ENCODE peak calls at places on chromosomes 1 and 21, in nine cellular contexts. One of them, this sample, is unnamed.

GRCh38 chr1:3404801-3405200 is 49.7 kb upstream of the ARHGEF16 start:
- DNase-seq in naive thymus-derived CD4-positive, alpha-beta T cell: no peak
- DNase-seq in astrocyte: no peak
- DNase-seq in CD8-positive, alpha-beta memory T cell: no peak
- DNase-seq in testis: no peak
- DNase-seq in Caco-2: no peak
- DNase-seq in effector memory CD4-positive, alpha-beta T cell: no peak
- DNase-seq in MM.1S: no peak
- DNase-seq in CD8-positive, alpha-beta T cell: no peak
- DNase-seq in this sample: no peak

GRCh38 chr1:166383635-166384346 is 217.0 kb upstream of the FAM78B start:
- DNase-seq in CD8-positive, alpha-beta memory T cell: no peak
- DNase-seq in Caco-2: no peak
- DNase-seq in testis: no peak
- DNase-seq in effector memory CD4-positive, alpha-beta T cell: no peak
- DNase-seq in astrocyte: no peak
- DNase-seq in MM.1S: no peak
- DNase-seq in naive thymus-derived CD4-positive, alpha-beta T cell: no peak
- DNase-seq in CD8-positive, alpha-beta T cell: no peak
- DNase-seq in this sample: no peak

GRCh38 chr21:43333301-43334062 is 93.4 kb downstream of the SIK1 start:
- DNase-seq in astrocyte: peak; percentile 90
- DNase-seq in effector memory CD4-positive, alpha-beta T cell: no peak
- DNase-seq in naive thymus-derived CD4-positive, alpha-beta T cell: no peak
- DNase-seq in CD8-positive, alpha-beta T cell: no peak
- DNase-seq in testis: peak; percentile 28
- DNase-seq in MM.1S: no peak
- DNase-seq in Caco-2: peak; percentile 91
- DNase-seq in CD8-positive, alpha-beta memory T cell: no peak
- DNase-seq in this sample: no peak

GRCh38 chr1:222618880-222619321 is 1.0 kb downstream of the MIA3 start:
- DNase-seq in testis: peak; percentile 42
- DNase-seq in Caco-2: peak; percentile 21
- DNase-seq in CD8-positive, alpha-beta T cell: no peak
- DNase-seq in MM.1S: no peak
- DNase-seq in effector memory CD4-positive, alpha-beta T cell: no peak
- DNase-seq in CD8-positive, alpha-beta memory T cell: no peak
- DNase-seq in astrocyte: peak; percentile 23
- DNase-seq in naive thymus-derived CD4-positive, alpha-beta T cell: no peak
- DNase-seq in this sample: no peak

GRCh38 chr21:29514652-29515247 is 216.0 kb downstream of the BACH1 start:
- DNase-seq in CD8-positive, alpha-beta memory T cell: no peak
- DNase-seq in astrocyte: no peak
- DNase-seq in Caco-2: no peak
- DNase-seq in CD8-positive, alpha-beta T cell: no peak
- DNase-seq in naive thymus-derived CD4-positive, alpha-beta T cell: no peak
- DNase-seq in effector memory CD4-positive, alpha-beta T cell: no peak
- DNase-seq in MM.1S: no peak
- DNase-seq in testis: no peak
- DNase-seq in this sample: no peak

GRCh38 chr1:210464519-210465039 is 135.9 kb downstream of the HHAT start:
- DNase-seq in CD8-positive, alpha-beta T cell: no peak
- DNase-seq in Caco-2: peak; percentile 43
- DNase-seq in astrocyte: peak; percentile 80
- DNase-seq in naive thymus-derived CD4-positive, alpha-beta T cell: no peak
- DNase-seq in MM.1S: no peak
- DNase-seq in effector memory CD4-positive, alpha-beta T cell: no peak
- DNase-seq in CD8-positive, alpha-beta memory T cell: no peak
- DNase-seq in testis: no peak
- DNase-seq in this sample: no peak

GRCh38 chr21:41397416-41397815 is 28.6 kb upstream of the MX1 start:
- DNase-seq in CD8-positive, alpha-beta memory T cell: no peak
- DNase-seq in MM.1S: no peak
- DNase-seq in testis: no peak
- DNase-seq in Caco-2: no peak
- DNase-seq in naive thymus-derived CD4-positive, alpha-beta T cell: no peak
- DNase-seq in effector memory CD4-positive, alpha-beta T cell: no peak
- DNase-seq in CD8-positive, alpha-beta T cell: no peak
- DNase-seq in astrocyte: no peak
- DNase-seq in this sample: no peak

GRCh38 chr21:15742694-15743093 is 12.9 kb downstream of the USP25 start:
- DNase-seq in CD8-positive, alpha-beta T cell: no peak
- DNase-seq in MM.1S: no peak
- DNase-seq in Caco-2: no peak
- DNase-seq in CD8-positive, alpha-beta memory T cell: no peak
- DNase-seq in astrocyte: no peak
- DNase-seq in effector memory CD4-positive, alpha-beta T cell: no peak
- DNase-seq in testis: no peak
- DNase-seq in naive thymus-derived CD4-positive, alpha-beta T cell: no peak
- DNase-seq in this sample: no peak

GRCh38 chr1:165364432-165365133 is 8.1 kb upstream of the LMX1A start:
- DNase-seq in testis: no peak
- DNase-seq in CD8-positive, alpha-beta memory T cell: no peak
- DNase-seq in astrocyte: no peak
- DNase-seq in MM.1S: no peak
- DNase-seq in naive thymus-derived CD4-positive, alpha-beta T cell: no peak
- DNase-seq in effector memory CD4-positive, alpha-beta T cell: no peak
- DNase-seq in Caco-2: no peak
- DNase-seq in CD8-positive, alpha-beta T cell: no peak
- DNase-seq in this sample: no peak

GRCh38 chr1:84704872-84705426 is 14.7 kb upstream of the SSX2IP start:
- DNase-seq in MM.1S: no peak
- DNase-seq in astrocyte: no peak
- DNase-seq in testis: no peak
- DNase-seq in Caco-2: no peak
- DNase-seq in CD8-positive, alpha-beta T cell: no peak
- DNase-seq in naive thymus-derived CD4-positive, alpha-beta T cell: no peak
- DNase-seq in CD8-positive, alpha-beta memory T cell: no peak
- DNase-seq in effector memory CD4-positive, alpha-beta T cell: no peak
- DNase-seq in this sample: no peak

GRCh38 chr1:9201421-9202239 is 32.9 kb upstream of the H6PD start:
- DNase-seq in MM.1S: no peak
- DNase-seq in effector memory CD4-positive, alpha-beta T cell: no peak
- DNase-seq in testis: peak; percentile 36
- DNase-seq in naive thymus-derived CD4-positive, alpha-beta T cell: no peak
- DNase-seq in astrocyte: peak; percentile 72
- DNase-seq in Caco-2: peak; percentile 15
- DNase-seq in CD8-positive, alpha-beta T cell: no peak
- DNase-seq in CD8-positive, alpha-beta memory T cell: no peak
- DNase-seq in this sample: no peak

GRCh38 chr1:9724706-9725476 is 73.4 kb downstream of the PIK3CD start:
- DNase-seq in MM.1S: peak; percentile 68
- DNase-seq in CD8-positive, alpha-beta T cell: peak; percentile 69
- DNase-seq in Caco-2: peak; percentile 60
- DNase-seq in naive thymus-derived CD4-positive, alpha-beta T cell: peak; percentile 61
- DNase-seq in testis: peak; percentile 65
- DNase-seq in effector memory CD4-positive, alpha-beta T cell: peak; percentile 59
- DNase-seq in CD8-positive, alpha-beta memory T cell: peak; percentile 59
- DNase-seq in astrocyte: no peak
- DNase-seq in this sample: peak; percentile 71

GRCh38 chr1:247113094-247113497 is 8.9 kb upstream of the ZNF669 start:
- DNase-seq in testis: no peak
- DNase-seq in CD8-positive, alpha-beta T cell: no peak
- DNase-seq in MM.1S: no peak
- DNase-seq in effector memory CD4-positive, alpha-beta T cell: no peak
- DNase-seq in CD8-positive, alpha-beta memory T cell: no peak
- DNase-seq in Caco-2: no peak
- DNase-seq in astrocyte: peak; percentile 43
- DNase-seq in naive thymus-derived CD4-positive, alpha-beta T cell: no peak
- DNase-seq in this sample: no peak

GRCh38 chr1:30407030-30407861 is 316.1 kb downstream of the MATN1 start:
- DNase-seq in CD8-positive, alpha-beta memory T cell: no peak
- DNase-seq in naive thymus-derived CD4-positive, alpha-beta T cell: no peak
- DNase-seq in CD8-positive, alpha-beta T cell: no peak
- DNase-seq in MM.1S: no peak
- DNase-seq in effector memory CD4-positive, alpha-beta T cell: no peak
- DNase-seq in testis: peak; percentile 6
- DNase-seq in Caco-2: no peak
- DNase-seq in astrocyte: peak; percentile 41
- DNase-seq in this sample: no peak

GRCh38 chr1:22313321-22313720 is 138.3 kb upstream of the ZBTB40 start:
- DNase-seq in CD8-positive, alpha-beta T cell: no peak
- DNase-seq in CD8-positive, alpha-beta memory T cell: no peak
- DNase-seq in Caco-2: no peak
- DNase-seq in astrocyte: no peak
- DNase-seq in MM.1S: no peak
- DNase-seq in testis: no peak
- DNase-seq in effector memory CD4-positive, alpha-beta T cell: no peak
- DNase-seq in naive thymus-derived CD4-positive, alpha-beta T cell: no peak
- DNase-seq in this sample: no peak

GRCh38 chr1:244052011-244052727 is 1.1 kb downstream of the ZBTB18 start:
- DNase-seq in naive thymus-derived CD4-positive, alpha-beta T cell: no peak
- DNase-seq in Caco-2: no peak
- DNase-seq in CD8-positive, alpha-beta memory T cell: no peak
- DNase-seq in CD8-positive, alpha-beta T cell: no peak
- DNase-seq in MM.1S: no peak
- DNase-seq in astrocyte: no peak
- DNase-seq in testis: no peak
- DNase-seq in effector memory CD4-positive, alpha-beta T cell: no peak
- DNase-seq in this sample: no peak

GRCh38 chr1:115308969-115309368 is 29.1 kb downstream of the NGF start:
- DNase-seq in astrocyte: no peak
- DNase-seq in CD8-positive, alpha-beta memory T cell: no peak
- DNase-seq in naive thymus-derived CD4-positive, alpha-beta T cell: no peak
- DNase-seq in Caco-2: no peak
- DNase-seq in MM.1S: no peak
- DNase-seq in CD8-positive, alpha-beta T cell: no peak
- DNase-seq in testis: no peak
- DNase-seq in effector memory CD4-positive, alpha-beta T cell: no peak
- DNase-seq in this sample: no peak

GRCh38 chr1:16111771-16112557 is 38.5 kb upstream of the FAM131C start:
- DNase-seq in effector memory CD4-positive, alpha-beta T cell: no peak
- DNase-seq in testis: peak; percentile 75
- DNase-seq in naive thymus-derived CD4-positive, alpha-beta T cell: no peak
- DNase-seq in Caco-2: no peak
- DNase-seq in astrocyte: peak; percentile 95
- DNase-seq in MM.1S: no peak
- DNase-seq in CD8-positive, alpha-beta memory T cell: no peak
- DNase-seq in CD8-positive, alpha-beta T cell: no peak
- DNase-seq in this sample: no peak

GRCh38 chr1:10444795-10445397 is 4.9 kb upstream of the CORT start:
- DNase-seq in CD8-positive, alpha-beta memory T cell: no peak
- DNase-seq in Caco-2: no peak
- DNase-seq in effector memory CD4-positive, alpha-beta T cell: no peak
- DNase-seq in testis: no peak
- DNase-seq in CD8-positive, alpha-beta T cell: no peak
- DNase-seq in astrocyte: no peak
- DNase-seq in MM.1S: peak; percentile 85
- DNase-seq in naive thymus-derived CD4-positive, alpha-beta T cell: no peak
- DNase-seq in this sample: no peak

GRCh38 chr1:107140703-107141490 is at the start of gene NTNG1:
- DNase-seq in CD8-positive, alpha-beta T cell: peak; percentile 36
- DNase-seq in MM.1S: peak; percentile 23
- DNase-seq in CD8-positive, alpha-beta memory T cell: peak; percentile 8
- DNase-seq in effector memory CD4-positive, alpha-beta T cell: no peak
- DNase-seq in astrocyte: no peak
- DNase-seq in testis: peak; percentile 17
- DNase-seq in naive thymus-derived CD4-positive, alpha-beta T cell: peak; percentile 22
- DNase-seq in Caco-2: no peak
- DNase-seq in this sample: peak; percentile 5

GRCh38 chr1:39301606-39302005 is 97.1 kb downstream of the MACF1 start:
- DNase-seq in Caco-2: no peak
- DNase-seq in naive thymus-derived CD4-positive, alpha-beta T cell: no peak
- DNase-seq in testis: no peak
- DNase-seq in astrocyte: peak; percentile 7
- DNase-seq in CD8-positive, alpha-beta T cell: no peak
- DNase-seq in effector memory CD4-positive, alpha-beta T cell: no peak
- DNase-seq in MM.1S: no peak
- DNase-seq in CD8-positive, alpha-beta memory T cell: no peak
- DNase-seq in this sample: no peak

GRCh38 chr1:160410412-160411005 is 10.1 kb downstream of the VANGL2 start:
- DNase-seq in effector memory CD4-positive, alpha-beta T cell: no peak
- DNase-seq in CD8-positive, alpha-beta memory T cell: no peak
- DNase-seq in astrocyte: peak; percentile 56
- DNase-seq in naive thymus-derived CD4-positive, alpha-beta T cell: no peak
- DNase-seq in testis: no peak
- DNase-seq in MM.1S: no peak
- DNase-seq in Caco-2: no peak
- DNase-seq in CD8-positive, alpha-beta T cell: no peak
- DNase-seq in this sample: no peak

GRCh38 chr1:21152423-21153100 is 24.1 kb downstream of the EIF4G3 start:
- DNase-seq in effector memory CD4-positive, alpha-beta T cell: no peak
- DNase-seq in MM.1S: no peak
- DNase-seq in astrocyte: no peak
- DNase-seq in CD8-positive, alpha-beta memory T cell: no peak
- DNase-seq in Caco-2: no peak
- DNase-seq in testis: no peak
- DNase-seq in CD8-positive, alpha-beta T cell: no peak
- DNase-seq in naive thymus-derived CD4-positive, alpha-beta T cell: no peak
- DNase-seq in this sample: no peak
- H3K4me1 ChIP-seq in effector memory CD4-positive, alpha-beta T cell: no peaks in the 10 kb centered on the region
- H3K4me1 ChIP-seq in MM.1S: no peaks in the 10 kb centered on the region
- H3K4me1 ChIP-seq in astrocyte: peaks cover 19% of the 10 kb centered on the region
- H3K4me1 ChIP-seq in CD8-positive, alpha-beta memory T cell: no peaks in the 10 kb centered on the region
- H3K4me1 ChIP-seq in Caco-2: peaks cover 9% of the 10 kb centered on the region
- H3K4me1 ChIP-seq in testis: peaks cover 3% of the 10 kb centered on the region
- H3K4me1 ChIP-seq in CD8-positive, alpha-beta T cell: no peaks in the 10 kb centered on the region
- H3K4me1 ChIP-seq in naive thymus-derived CD4-positive, alpha-beta T cell: no peaks in the 10 kb centered on the region
- H3K4me1 ChIP-seq in this sample: no peaks in the 10 kb centered on the region

DNA sequence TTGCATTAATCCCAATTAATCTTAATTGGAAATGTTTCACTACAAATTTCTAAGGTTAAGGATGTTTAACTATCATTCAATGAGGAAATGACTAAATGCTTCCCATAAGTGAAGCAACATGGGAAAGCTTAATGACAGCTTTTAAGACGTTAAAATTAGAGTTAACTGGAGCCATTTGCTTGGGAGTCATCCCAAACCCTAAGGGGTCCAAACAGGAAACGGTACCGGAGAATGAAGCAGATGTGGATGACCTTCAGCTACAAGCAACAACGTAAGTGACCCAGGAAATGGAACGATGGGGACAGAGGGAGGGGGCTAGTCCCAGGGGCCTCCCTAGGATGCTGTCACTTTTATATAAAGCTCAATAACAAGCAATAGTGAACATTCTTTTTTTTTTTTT is 62.2 kb downstream of the CAPZB start:
- DNase-seq in Caco-2: no peak
- DNase-seq in testis: no peak
- DNase-seq in CD8-positive, alpha-beta memory T cell: no peak
- DNase-seq in MM.1S: no peak
- DNase-seq in naive thymus-derived CD4-positive, alpha-beta T cell: no peak
- DNase-seq in astrocyte: no peak
- DNase-seq in CD8-positive, alpha-beta T cell: no peak
- DNase-seq in effector memory CD4-positive, alpha-beta T cell: no peak
- DNase-seq in this sample: no peak
- H3K4me1 ChIP-seq in Caco-2: peaks cover 17% of the 10 kb centered on the region
- H3K4me1 ChIP-seq in testis: peaks cover 55% of the 10 kb centered on the region
- H3K4me1 ChIP-seq in CD8-positive, alpha-beta memory T cell: peaks cover 65% of the 10 kb centered on the region
- H3K4me1 ChIP-seq in MM.1S: no peaks in the 10 kb centered on the region
- H3K4me1 ChIP-seq in naive thymus-derived CD4-positive, alpha-beta T cell: peaks cover 57% of the 10 kb centered on the region
- H3K4me1 ChIP-seq in astrocyte: peaks cover 20% of the 10 kb centered on the region
- H3K4me1 ChIP-seq in CD8-positive, alpha-beta T cell: peaks cover 65% of the 10 kb centered on the region
- H3K4me1 ChIP-seq in effector memory CD4-positive, alpha-beta T cell: peaks cover 16% of the 10 kb centered on the region
- H3K4me1 ChIP-seq in this sample: peaks cover 89% of the 10 kb centered on the region

GRCh38 chr1:179883040-179883501 is 986 bp downstream of the TOR1AIP1 start:
- DNase-seq in testis: no peak
- DNase-seq in CD8-positive, alpha-beta memory T cell: no peak
- DNase-seq in MM.1S: peak; percentile 69
- DNase-seq in naive thymus-derived CD4-positive, alpha-beta T cell: peak; percentile 42
- DNase-seq in astrocyte: no peak
- DNase-seq in effector memory CD4-positive, alpha-beta T cell: peak; percentile 26
- DNase-seq in Caco-2: no peak
- DNase-seq in CD8-positive, alpha-beta T cell: peak; percentile 53
- DNase-seq in this sample: peak; percentile 58
- H3K4me1 ChIP-seq in testis: peaks cover 7% of the 10 kb centered on the region
- H3K4me1 ChIP-seq in CD8-positive, alpha-beta memory T cell: peaks cover 53% of the 10 kb centered on the region
- H3K4me1 ChIP-seq in MM.1S: peaks cover 34% of the 10 kb centered on the region
- H3K4me1 ChIP-seq in naive thymus-derived CD4-positive, alpha-beta T cell: peaks cover 33% of the 10 kb centered on the region
- H3K4me1 ChIP-seq in astrocyte: peaks cover 12% of the 10 kb centered on the region
- H3K4me1 ChIP-seq in effector memory CD4-positive, alpha-beta T cell: peaks cover 17% of the 10 kb centered on the region
- H3K4me1 ChIP-seq in Caco-2: peaks cover 9% of the 10 kb centered on the region
- H3K4me1 ChIP-seq in CD8-positive, alpha-beta T cell: peaks cover 39% of the 10 kb centered on the region
- H3K4me1 ChIP-seq in this sample: peaks cover 56% of the 10 kb centered on the region

GRCh38 chr1:111201275-111202090 is 1.0 kb upstream of the DENND2D start:
- DNase-seq in CD8-positive, alpha-beta memory T cell: no peak
- DNase-seq in naive thymus-derived CD4-positive, alpha-beta T cell: no peak
- DNase-seq in testis: no peak
- DNase-seq in astrocyte: no peak
- DNase-seq in effector memory CD4-positive, alpha-beta T cell: no peak
- DNase-seq in Caco-2: no peak
- DNase-seq in MM.1S: no peak
- DNase-seq in CD8-positive, alpha-beta T cell: no peak
- DNase-seq in this sample: no peak
- H3K4me1 ChIP-seq in CD8-positive, alpha-beta memory T cell: peaks cover 54% of the 10 kb centered on the region
- H3K4me1 ChIP-seq in naive thymus-derived CD4-positive, alpha-beta T cell: peaks cover 36% of the 10 kb centered on the region
- H3K4me1 ChIP-seq in testis: peaks cover 8% of the 10 kb centered on the region
- H3K4me1 ChIP-seq in astrocyte: peaks cover 5% of the 10 kb centered on the region
- H3K4me1 ChIP-seq in effector memory CD4-positive, alpha-beta T cell: peaks cover 56% of the 10 kb centered on the region
- H3K4me1 ChIP-seq in Caco-2: peaks cover 34% of the 10 kb centered on the region
- H3K4me1 ChIP-seq in MM.1S: peaks cover 25% of the 10 kb centered on the region
- H3K4me1 ChIP-seq in CD8-positive, alpha-beta T cell: peaks cover 52% of the 10 kb centered on the region
- H3K4me1 ChIP-seq in this sample: peaks cover 63% of the 10 kb centered on the region

This sample was measured in CD4-positive, alpha-beta memory T cell.